ENCODE peak calls at places on chromosomes 12 and 14, in six cellular contexts. One of them, this sample, is unnamed.

GRCh38 chr12:16112151-16112550 is 165.3 kb downstream of the SLC15A5 start:
- DNase-seq in GM12878: no peak
- DNase-seq in GM23338: peak; percentile 11
- DNase-seq in HCT116: no peak
- DNase-seq in SK-N-SH: no peak
- DNase-seq in A549: no peak
- DNase-seq in this sample: no peak

GRCh38 chr12:89236237-89236636 is 116.1 kb downstream of the DUSP6 start:
- DNase-seq in SK-N-SH: no peak
- DNase-seq in GM23338: no peak
- DNase-seq in HCT116: no peak
- DNase-seq in A549: no peak
- DNase-seq in GM12878: no peak
- DNase-seq in this sample: no peak

GRCh38 chr14:93050761-93051160 is 65.0 kb downstream of the ITPK1 start:
- DNase-seq in HCT116: no peak
- DNase-seq in GM23338: no peak
- DNase-seq in GM12878: no peak
- DNase-seq in A549: no peak
- DNase-seq in SK-N-SH: no peak
- DNase-seq in this sample: no peak

GRCh38 chr12:4769073-4769472 is 48.9 kb downstream of the GALNT8 start:
- DNase-seq in GM12878: no peak
- DNase-seq in HCT116: no peak
- DNase-seq in A549: no peak
- DNase-seq in GM23338: no peak
- DNase-seq in SK-N-SH: no peak
- DNase-seq in this sample: no peak

GRCh38 chr14:88364710-88365413 is 20.6 kb upstream of the SPATA7 start:
- DNase-seq in A549: no peak
- DNase-seq in GM23338: peak; percentile 93
- DNase-seq in SK-N-SH: no peak
- DNase-seq in GM12878: no peak
- DNase-seq in HCT116: no peak
- DNase-seq in this sample: no peak

GRCh38 chr14:105475916-105476845 is 1.6 kb downstream of the CRIP2 start:
- DNase-seq in A549: no peak
- DNase-seq in SK-N-SH: peak; percentile 86
- DNase-seq in HCT116: no peak
- DNase-seq in GM23338: peak; percentile 55
- DNase-seq in GM12878: no peak
- DNase-seq in this sample: no peak

GRCh38 chr12:3077572-3078081 is 448 bp downstream of the TSPAN9 start:
- DNase-seq in GM12878: no peak
- DNase-seq in HCT116: no peak
- DNase-seq in A549: no peak
- DNase-seq in SK-N-SH: no peak
- DNase-seq in GM23338: peak; percentile 42
- DNase-seq in this sample: no peak

GRCh38 chr12:113268621-113269020 is 47.4 kb downstream of the TPCN1 start:
- DNase-seq in HCT116: no peak
- DNase-seq in SK-N-SH: no peak
- DNase-seq in GM12878: no peak
- DNase-seq in A549: no peak
- DNase-seq in GM23338: no peak
- DNase-seq in this sample: no peak

GRCh38 chr12:65891219-65891618 is 66.9 kb downstream of the HMGA2 start:
- DNase-seq in SK-N-SH: no peak
- DNase-seq in HCT116: no peak
- DNase-seq in GM12878: no peak
- DNase-seq in GM23338: no peak
- DNase-seq in A549: no peak
- DNase-seq in this sample: no peak

GRCh38 chr12:54300732-54301427 is at the start of gene NFE2:
- DNase-seq in GM23338: peak; percentile 92
- DNase-seq in A549: peak; percentile 63
- DNase-seq in GM12878: no peak
- DNase-seq in SK-N-SH: peak; percentile 49
- DNase-seq in HCT116: no peak
- DNase-seq in this sample: no peak

GRCh38 chr12:87491598-87491997 is 537.6 kb downstream of the C12orf50 start:
- DNase-seq in A549: no peak
- DNase-seq in HCT116: no peak
- DNase-seq in SK-N-SH: no peak
- DNase-seq in GM23338: no peak
- DNase-seq in GM12878: no peak
- DNase-seq in this sample: no peak

GRCh38 chr14:20274062-20274461 is 31.7 kb downstream of the TTC5 start:
- DNase-seq in GM12878: no peak
- DNase-seq in SK-N-SH: no peak
- DNase-seq in GM23338: no peak
- DNase-seq in HCT116: no peak
- DNase-seq in A549: no peak
- DNase-seq in this sample: no peak

GRCh38 chr12:104280703-104281458 is 22.7 kb upstream of the EID3 start:
- DNase-seq in HCT116: peak; percentile 68
- DNase-seq in SK-N-SH: no peak
- DNase-seq in A549: peak; percentile 67
- DNase-seq in GM12878: no peak
- DNase-seq in GM23338: no peak
- DNase-seq in this sample: no peak

GRCh38 chr14:105074601-105075053 is 9.4 kb upstream of the GPR132 start:
- DNase-seq in GM12878: no peak
- DNase-seq in A549: no peak
- DNase-seq in HCT116: no peak
- DNase-seq in SK-N-SH: peak; percentile 36
- DNase-seq in GM23338: no peak
- DNase-seq in this sample: no peak

GRCh38 chr12:53712059-53712643 is 15.1 kb downstream of the CALCOCO1 start:
- DNase-seq in A549: no peak
- DNase-seq in GM12878: no peak
- DNase-seq in SK-N-SH: no peak
- DNase-seq in GM23338: no peak
- DNase-seq in HCT116: no peak
- DNase-seq in this sample: no peak

GRCh38 chr12:51798507-51798906 is 50.0 kb downstream of the FIGNL2 start:
- DNase-seq in GM12878: no peak
- DNase-seq in SK-N-SH: no peak
- DNase-seq in A549: no peak
- DNase-seq in GM23338: no peak
- DNase-seq in HCT116: no peak
- DNase-seq in this sample: no peak

GRCh38 chr14:68941820-68942219 is 37.3 kb downstream of the ACTN1 start:
- DNase-seq in A549: peak; percentile 82
- DNase-seq in HCT116: no peak
- DNase-seq in GM23338: peak; percentile 92
- DNase-seq in GM12878: no peak
- DNase-seq in SK-N-SH: no peak
- DNase-seq in this sample: no peak

GRCh38 chr12:52903285-52903854 is 1.5 kb downstream of the KRT8 start:
- DNase-seq in HCT116: no peak
- DNase-seq in A549: peak; percentile 50
- DNase-seq in SK-N-SH: peak; percentile 72
- DNase-seq in GM23338: peak; percentile 94
- DNase-seq in GM12878: no peak
- DNase-seq in this sample: no peak

GRCh38 chr12:56127485-56127887 is 581 bp upstream of the ESYT1 start:
- DNase-seq in SK-N-SH: no peak
- DNase-seq in HCT116: no peak
- DNase-seq in A549: no peak
- DNase-seq in GM12878: no peak
- DNase-seq in GM23338: no peak
- DNase-seq in this sample: no peak

GRCh38 chr14:46686652-46687051 is 35.1 kb upstream of the RPL10L start:
- DNase-seq in GM12878: no peak
- DNase-seq in GM23338: no peak
- DNase-seq in SK-N-SH: no peak
- DNase-seq in A549: no peak
- DNase-seq in HCT116: no peak
- DNase-seq in this sample: no peak

GRCh38 chr12:92912052-92912451 is 17.0 kb downstream of the EEA1 start:
- DNase-seq in GM12878: no peak
- DNase-seq in HCT116: no peak
- DNase-seq in GM23338: no peak
- DNase-seq in A549: no peak
- DNase-seq in SK-N-SH: no peak
- DNase-seq in this sample: no peak

GRCh38 chr14:91751719-91752118 is 19.8 kb upstream of the CATSPERB start:
- DNase-seq in GM12878: no peak
- DNase-seq in SK-N-SH: no peak
- DNase-seq in GM23338: no peak
- DNase-seq in HCT116: no peak
- DNase-seq in A549: no peak
- DNase-seq in this sample: no peak

GRCh38 chr12:109469516-109469915 is 7.6 kb downstream of the KCTD10 start:
- DNase-seq in A549: no peak
- DNase-seq in GM23338: no peak
- DNase-seq in GM12878: no peak
- DNase-seq in SK-N-SH: no peak
- DNase-seq in HCT116: no peak
- DNase-seq in this sample: no peak

GRCh38 chr14:72366619-72367018 is 434.4 kb downstream of the RGS6 start:
- DNase-seq in A549: no peak
- DNase-seq in GM12878: no peak
- DNase-seq in GM23338: no peak
- DNase-seq in SK-N-SH: no peak
- DNase-seq in HCT116: no peak
- DNase-seq in this sample: no peak

GRCh38 chr12:24560867-24561266 is 388.0 kb downstream of the BCAT1 start:
- DNase-seq in GM23338: peak; percentile 17
- DNase-seq in SK-N-SH: no peak
- DNase-seq in HCT116: no peak
- DNase-seq in A549: no peak
- DNase-seq in GM12878: no peak
- DNase-seq in this sample: no peak

GRCh38 chr12:24562761-24563392 is 386.0 kb downstream of the BCAT1 start:
- DNase-seq in SK-N-SH: peak; percentile 75
- DNase-seq in GM12878: no peak
- DNase-seq in HCT116: no peak
- DNase-seq in A549: peak; percentile 12
- DNase-seq in GM23338: peak; percentile 56
- DNase-seq in this sample: no peak

GRCh38 chr12:24561411-24561871 is 387.5 kb downstream of the BCAT1 start:
- DNase-seq in A549: peak; percentile 10
- DNase-seq in GM12878: no peak
- DNase-seq in HCT116: no peak
- DNase-seq in GM23338: peak; percentile 76
- DNase-seq in SK-N-SH: no peak
- DNase-seq in this sample: no peak

GRCh38 chr12:24560192-24560591 is 388.7 kb downstream of the BCAT1 start:
- DNase-seq in GM23338: no peak
- DNase-seq in SK-N-SH: no peak
- DNase-seq in HCT116: no peak
- DNase-seq in A549: no peak
- DNase-seq in GM12878: no peak
- DNase-seq in this sample: no peak

GRCh38 chr12:24561882-24562760 is 386.8 kb downstream of the BCAT1 start:
- DNase-seq in GM12878: no peak
- DNase-seq in GM23338: peak; percentile 88
- DNase-seq in HCT116: no peak
- DNase-seq in A549: peak; percentile 17
- DNase-seq in SK-N-SH: peak; percentile 75
- DNase-seq in this sample: no peak
- TF ChIP-seq REST in GM12878: no peak
- TF ChIP-seq REST in GM23338: no peak
- TF ChIP-seq REST in HCT116: no peak
- TF ChIP-seq REST in A549: no peak
- TF ChIP-seq REST in SK-N-SH: no peak
- TF ChIP-seq REST in this sample: no peak

DNA sequence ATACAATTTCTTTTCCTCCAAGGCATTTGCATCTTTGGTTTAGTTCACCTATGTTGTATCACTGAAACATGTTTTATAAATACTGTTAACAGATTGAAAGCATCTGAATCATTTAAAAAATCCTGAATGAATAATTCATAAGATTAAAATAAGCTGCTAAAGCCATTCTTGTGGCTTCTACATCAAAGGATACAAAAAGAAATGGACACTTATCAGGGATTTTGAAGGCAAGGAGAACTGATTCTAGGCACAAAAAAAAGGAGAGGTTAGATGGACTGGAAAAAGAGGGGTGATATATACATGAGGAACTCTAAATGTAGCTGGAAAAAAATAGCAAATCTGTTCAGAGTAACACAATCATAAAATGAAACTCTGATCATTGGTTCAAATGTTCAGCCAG is 5.8 kb upstream of the OVCH1 start:
- DNase-seq in HCT116: no peak
- DNase-seq in A549: no peak
- DNase-seq in SK-N-SH: no peak
- DNase-seq in GM12878: no peak
- DNase-seq in GM23338: no peak
- DNase-seq in this sample: no peak
- H3K27ac ChIP-seq in HCT116: no peak overlapping the region
- H3K27ac ChIP-seq in A549: no peak overlapping the region
- H3K27ac ChIP-seq in SK-N-SH: no peak overlapping the region
- H3K27ac ChIP-seq in GM12878: no peak overlapping the region
- H3K27ac ChIP-seq in GM23338: no peak overlapping the region
- H3K27ac ChIP-seq in this sample: no peak overlapping the region

GRCh38 chr12:50201987-50202521 is 34.9 kb upstream of the CERS5 start:
- DNase-seq in GM12878: no peak
- DNase-seq in A549: no peak
- DNase-seq in SK-N-SH: no peak
- DNase-seq in HCT116: peak; percentile 81
- DNase-seq in GM23338: peak; percentile 74
- DNase-seq in this sample: no peak
- TF ChIP-seq REST in GM12878: no peak
- TF ChIP-seq REST in A549: no peak
- TF ChIP-seq REST in SK-N-SH: no peak
- TF ChIP-seq REST in HCT116: no peak
- TF ChIP-seq REST in GM23338: no peak
- TF ChIP-seq REST in this sample: no peak

DNA sequence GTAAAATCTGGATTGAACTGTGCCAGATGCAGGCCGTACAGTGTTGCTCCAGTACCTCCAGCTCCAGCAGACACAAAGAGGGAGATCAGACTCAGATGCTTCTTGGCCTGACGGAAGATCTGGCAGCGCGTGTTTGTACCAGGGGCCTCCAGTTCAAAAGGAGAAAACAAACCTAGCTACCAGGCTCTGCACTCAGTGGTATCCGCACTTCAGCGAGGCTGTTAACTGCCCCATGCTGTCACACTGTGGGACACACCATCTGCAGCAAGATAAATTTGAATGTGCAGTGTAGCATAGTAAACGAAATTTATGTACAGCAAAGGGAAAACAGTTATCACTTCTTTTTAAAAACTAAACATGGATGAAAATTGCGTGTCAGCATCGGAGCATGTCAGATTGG is 5.1 kb downstream of the DYNC1H1 start:
- DNase-seq in A549: no peak
- DNase-seq in HCT116: no peak
- DNase-seq in GM12878: no peak
- DNase-seq in SK-N-SH: no peak
- DNase-seq in GM23338: no peak
- DNase-seq in this sample: no peak
- H3K27ac ChIP-seq in A549: no peak overlapping the region
- H3K27ac ChIP-seq in HCT116: no peak overlapping the region
- H3K27ac ChIP-seq in GM12878: no peak overlapping the region
- H3K27ac ChIP-seq in SK-N-SH: peak overlapping the region; percentile 99
- H3K27ac ChIP-seq in GM23338: no peak overlapping the region
- H3K27ac ChIP-seq in this sample: peak overlapping the region; percentile 44

GRCh38 chr12:57342207-57342691 is 88.6 kb downstream of the R3HDM2 start:
- DNase-seq in SK-N-SH: peak; percentile 48
- DNase-seq in GM12878: no peak
- DNase-seq in GM23338: peak; percentile 76
- DNase-seq in A549: peak; percentile 27
- DNase-seq in HCT116: no peak
- DNase-seq in this sample: no peak
- TF ChIP-seq REST in SK-N-SH: no peak
- TF ChIP-seq REST in GM12878: no peak
- TF ChIP-seq REST in GM23338: no peak
- TF ChIP-seq REST in A549: no peak
- TF ChIP-seq REST in HCT116: no peak
- TF ChIP-seq REST in this sample: no peak

This sample was measured in Panc1.